ENCODE peak calls at places on chromosomes 12 and 14, in five cellular contexts. X, E, C, F and Y are unnamed samples.

GRCh38 chr12:96441811-96442210 is 41.6 kb upstream of the CDK17 start:
- DNase-seq in E (no peak), X (no peak), C (no peak), F (no peak), Y (no peak)

GRCh38 chr12:31317471-31318397 is 8.2 kb downstream of the SINHCAF start:
- DNase-seq in E (no peak), C (no peak), X (peak; percentile 35), F (no peak), Y (peak; percentile 33)

GRCh38 chr12:112868459-112869041 is 38.2 kb upstream of the OAS1 start:
- DNase-seq in E (peak; percentile 15), X (no peak), C (peak; percentile 78), F (peak; percentile 55), Y (peak; percentile 20)

GRCh38 chr14:103045387-103045869 is 11.9 kb downstream of the CDC42BPB start:
- DNase-seq in E (no peak), F (no peak), C (no peak), X (no peak), Y (no peak)

GRCh38 chr14:50001146-50001998 is 108.5 kb downstream of the ARF6 start:
- DNase-seq in E (no peak), C (peak; percentile 45), X (peak; percentile 98), F (peak; percentile 93), Y (peak; percentile 97)

GRCh38 chr14:45679852-45680251 is 426.9 kb upstream of the MIS18BP1 start:
- DNase-seq in E (no peak), C (no peak), F (peak; percentile 95), X (peak; percentile 92), Y (peak; percentile 66)

GRCh38 chr12:98373019-98373554 is 142.3 kb upstream of the TMPO start:
- DNase-seq in E (peak; percentile 62), C (peak; percentile 75), X (peak; percentile 41), F (peak; percentile 68), Y (peak; percentile 38)

GRCh38 chr12:27012239-27012981 is 1.8 kb downstream of the TM7SF3 start:
- DNase-seq in F (no peak), X (no peak), E (no peak), C (no peak), Y (peak; percentile 14)

GRCh38 chr12:112285600-112286401 is 96.4 kb downstream of the HECTD4 start:
- DNase-seq in X (no peak), E (no peak), C (no peak), F (no peak), Y (no peak)

GRCh38 chr12:16347391-16348298 is at the start of gene MGST1:
- DNase-seq in F (peak; percentile 73), C (peak; percentile 96), E (peak; percentile 89), X (peak; percentile 62), Y (peak; percentile 71)

GRCh38 chr12:11477110-11477509 is 81.7 kb upstream of the PRB2 start:
- DNase-seq in C (peak; percentile 40), X (no peak), F (no peak), E (no peak), Y (no peak)

GRCh38 chr14:58633831-58634230 is 3.9 kb upstream of the DACT1 start:
- DNase-seq in X (peak; percentile 82), F (no peak), C (no peak), E (no peak), Y (no peak)

GRCh38 chr12:122228092-122228491 is 2.2 kb upstream of the DIABLO start:
- DNase-seq in C (no peak), X (no peak), F (no peak), E (no peak), Y (no peak)

GRCh38 chr12:105706321-105706972 is 376.0 kb downstream of the C12orf75 start:
- DNase-seq in X (peak; percentile 86), F (peak; percentile 66), E (no peak), C (peak; percentile 13), Y (peak; percentile 52)

GRCh38 chr12:57803317-57803893 is 15.1 kb downstream of the AVIL start:
- DNase-seq in F (peak; percentile 60), X (peak; percentile 37), C (peak; percentile 85), E (no peak), Y (peak; percentile 42)

GRCh38 chr14:98602983-98603382 is 669.0 kb downstream of the BCL11B start:
- DNase-seq in F (no peak), X (no peak), E (no peak), C (no peak), Y (no peak)

GRCh38 chr14:77024171-77024627 is 4.3 kb downstream of the IRF2BPL start:
- DNase-seq in E (no peak), X (peak; percentile 58), C (peak; percentile 99), F (peak; percentile 76), Y (peak; percentile 65)

GRCh38 chr12:38144049-38144448 is 172.5 kb upstream of the ALG10B start:
- DNase-seq in F (peak; percentile 13), C (no peak), X (no peak), E (no peak), Y (no peak)

GRCh38 chr12:122283680-122284079 is 17.4 kb upstream of the VPS33A start:
- DNase-seq in C (no peak), E (no peak), X (no peak), F (no peak), Y (no peak)

GRCh38 chr12:62194616-62195015 is 65.6 kb upstream of the USP15 start:
- DNase-seq in F (peak; percentile 84), E (no peak), C (no peak), X (peak; percentile 52), Y (peak; percentile 86)

GRCh38 chr12:48903982-48904411 is 21.3 kb downstream of the FKBP11 start:
- DNase-seq in F (no peak), C (peak; percentile 98), E (peak; percentile 64), X (peak; percentile 86), Y (peak; percentile 51)

GRCh38 chr12:132205271-132206092 is 61.2 kb downstream of the NOC4L start:
- DNase-seq in F (no peak), C (no peak), X (no peak), E (no peak), Y (no peak)

GRCh38 chr12:132275110-132275531 is 54.3 kb downstream of the GALNT9 start:
- DNase-seq in F (peak; percentile 92), C (peak; percentile 78), E (peak; percentile 45), X (peak; percentile 39), Y (no peak)

DNA sequence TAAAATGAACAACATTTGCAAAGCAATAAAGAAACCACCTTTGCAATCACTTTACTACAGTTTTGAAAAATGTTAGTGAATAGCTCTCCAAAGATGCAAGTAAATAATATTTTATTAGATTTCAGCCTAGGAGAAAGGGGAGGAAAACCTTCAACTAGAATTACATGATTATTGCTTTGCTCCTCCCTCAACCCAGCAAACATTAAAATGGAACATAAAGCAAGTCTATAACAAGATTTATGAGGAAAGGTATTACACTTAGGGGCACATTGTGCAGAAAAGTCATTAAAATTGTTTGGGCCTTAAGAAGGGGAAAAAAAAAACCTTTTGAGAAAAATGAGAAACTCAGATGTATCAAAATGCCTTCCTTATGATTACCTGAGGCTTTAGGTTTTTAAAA is 70.7 kb downstream of the HMGA2 start:
- DNase-seq in C (no peak), E (no peak), F (no peak), X (no peak), Y (no peak)
- H3K27ac ChIP-seq in C (peak overlapping the region; percentile 97), E (peak overlapping the region; percentile 94), F (peak overlapping the region; percentile 95), X (no peak overlapping the region), Y (no peak overlapping the region)

GRCh38 chr12:117032593-117033381 is 66.4 kb downstream of the TESC start:
- DNase-seq in X (peak; percentile 47), E (no peak), F (no peak), C (peak; percentile 61), Y (no peak)
- H3K4me2 ChIP-seq in X (peak overlapping the region; percentile 8), E (no peak overlapping the region), F (no peak overlapping the region), C (no peak overlapping the region), Y (no peak overlapping the region)

DNA sequence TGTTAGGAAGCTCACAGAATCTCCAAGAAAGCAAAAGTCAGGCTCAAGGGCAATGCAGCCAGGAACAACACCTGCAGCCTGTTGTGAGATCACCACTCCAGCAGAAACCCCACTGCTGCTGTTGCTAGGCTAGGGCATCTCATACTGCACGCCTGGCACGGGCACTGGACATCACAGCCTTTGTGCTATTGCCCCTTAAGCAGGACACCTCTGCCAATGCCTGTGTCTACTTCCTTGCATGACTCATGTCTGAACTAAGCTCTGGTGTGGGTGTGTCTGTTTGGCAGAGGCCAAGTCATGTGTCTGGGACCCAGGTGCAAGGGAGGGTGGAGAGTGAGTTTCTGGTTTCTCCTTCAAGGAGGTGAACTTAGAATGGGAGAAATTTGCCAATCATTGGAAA is 10.0 kb upstream of the DDX47 start:
- DNase-seq in C (peak; percentile 29), X (peak; percentile 92), E (no peak), F (peak; percentile 95), Y (peak; percentile 100)
- H3K27ac ChIP-seq in C (no peak overlapping the region), X (no peak overlapping the region), E (no peak overlapping the region), F (peak overlapping the region; percentile 100), Y (peak overlapping the region; percentile 100)

GRCh38 chr12:47709277-47710048 is 3.6 kb upstream of the RPAP3 start:
- DNase-seq in X (no peak), C (no peak), F (no peak), E (no peak), Y (no peak)

GRCh38 chr12:47705571-47706425 is at the start of gene RPAP3:
- DNase-seq in F (peak; percentile 95), X (peak; percentile 91), C (peak; percentile 98), E (peak; percentile 84), Y (peak; percentile 90)

GRCh38 chr12:47707355-47707754 is 1.5 kb upstream of the RPAP3 start:
- DNase-seq in E (no peak), X (no peak), F (no peak), C (no peak), Y (no peak)

GRCh38 chr12:47710283-47710682 is 4.5 kb upstream of the RPAP3 start:
- DNase-seq in C (no peak), X (no peak), E (no peak), F (no peak), Y (no peak)

GRCh38 chr12:47707905-47708543 is 2.2 kb upstream of the RPAP3 start:
- DNase-seq in F (no peak), C (no peak), E (no peak), X (no peak), Y (no peak)
- H3K4me2 ChIP-seq in F (peak overlapping the region; percentile 90), C (no peak overlapping the region), E (no peak overlapping the region), X (no peak overlapping the region), Y (no peak overlapping the region)

GRCh38 chr14:30426463-30426862 is 132.5 kb upstream of the G2E3 start:
- DNase-seq in X (no peak), F (no peak), E (no peak), C (no peak), Y (no peak)
- H3K27ac ChIP-seq in X (no peak overlapping the region), F (no peak overlapping the region), E (no peak overlapping the region), C (no peak overlapping the region), Y (no peak overlapping the region)

GRCh38 chr12:124946440-124946793 is 32.0 kb upstream of the UBC start:
- DNase-seq in X (no peak), E (no peak), C (no peak), F (no peak), Y (no peak)
- H3K4me2 ChIP-seq in X (no peak overlapping the region), E (no peak overlapping the region), C (no peak overlapping the region), F (no peak overlapping the region), Y (no peak overlapping the region)